ENCODE peak calls at places on chromosomes 3 and 15, in four cellular contexts. W, I, G and T are unnamed samples.

GRCh38 chr3:130088061-130088460 is 6.4 kb downstream of the ALG1L2 start:
- DNase-seq in W (no peak), I (no peak), G (no peak), T (no peak)

GRCh38 chr15:55802600-55803376 is 59.8 kb upstream of the PRTG start:
- DNase-seq in G (no peak), I (no peak), W (no peak), T (no peak)

GRCh38 chr3:4550957-4551754 is 58.0 kb downstream of the ITPR1 start:
- DNase-seq in I (no peak), W (no peak), G (no peak), T (no peak)

GRCh38 chr15:34233614-34234013 is 8.8 kb downstream of the EMC4 start:
- DNase-seq in W (no peak), I (no peak), G (no peak), T (no peak)

GRCh38 chr3:66485291-66485968 is 15.4 kb downstream of the LRIG1 start:
- DNase-seq in W (no peak), I (no peak), G (peak; percentile 97), T (no peak)

GRCh38 chr15:66774001-66774814 is 72.2 kb downstream of the SMAD6 start:
- DNase-seq in I (peak; percentile 86), G (peak; percentile 64), W (peak; percentile 80), T (no peak)

GRCh38 chr3:137641879-137642278 is 122.2 kb upstream of the SOX14 start:
- DNase-seq in W (no peak), I (no peak), G (no peak), T (no peak)

GRCh38 chr3:112995800-112996199 is 5.0 kb downstream of the GTPBP8 start:
- DNase-seq in I (no peak), G (no peak), W (no peak), T (no peak)

GRCh38 chr3:34207826-34208225 is 409.4 kb downstream of the PDCD6IP start:
- DNase-seq in I (no peak), G (no peak), W (no peak), T (no peak)

GRCh38 chr3:31532587-31533168 is at the start of gene STT3B:
- DNase-seq in G (peak; percentile 75), I (peak; percentile 92), W (peak; percentile 88), T (no peak)

GRCh38 chr15:57680021-57680420 is 26.5 kb upstream of the POLR2M start:
- DNase-seq in G (peak; percentile 51), W (peak; percentile 67), I (no peak), T (no peak)

GRCh38 chr15:58355965-58356358 is 75.8 kb upstream of the LIPC start:
- DNase-seq in I (no peak), W (no peak), G (no peak), T (no peak)

GRCh38 chr3:174440741-174441587 is 418.2 kb upstream of the NAALADL2 start:
- DNase-seq in W (peak; percentile 92), G (peak; percentile 92), I (peak; percentile 88), T (peak; percentile 29)

GRCh38 chr3:124567168-124567567 is 163.1 kb upstream of the UMPS start:
- DNase-seq in G (no peak), I (no peak), W (no peak), T (no peak)

GRCh38 chr3:126034481-126035361 is 49.2 kb downstream of the SLC41A3 start:
- DNase-seq in W (no peak), G (peak; percentile 43), I (no peak), T (no peak)

GRCh38 chr3:100525753-100526612 is 33.6 kb downstream of the TMEM45A start:
- DNase-seq in G (peak; percentile 79), I (no peak), W (peak; percentile 91), T (no peak)

GRCh38 chr3:186283651-186284445 is 78.2 kb downstream of the DGKG start:
- DNase-seq in I (no peak), G (peak; percentile 59), W (peak; percentile 40), T (no peak)

GRCh38 chr3:107217161-107217560 is 160.1 kb upstream of the CCDC54 start:
- DNase-seq in W (peak; percentile 92), G (peak; percentile 87), I (no peak), T (no peak)

GRCh38 chr15:64574220-64574994 is 114.0 kb downstream of the ZNF609 start:
- DNase-seq in G (peak; percentile 75), I (no peak), W (peak; percentile 47), T (no peak)

GRCh38 chr15:65376767-65377104 is 1.1 kb downstream of the IGDCC3 start:
- DNase-seq in I (no peak), W (no peak), G (no peak), T (no peak)

GRCh38 chr3:42256135-42256819 is 9.7 kb downstream of the CCK start:
- DNase-seq in W (peak; percentile 58), I (no peak), G (peak; percentile 56), T (no peak)

GRCh38 chr3:149231876-149232275 is 10.2 kb upstream of the CP start:
- DNase-seq in W (no peak), I (no peak), G (no peak), T (no peak)

GRCh38 chr3:37400945-37401344 is 226.6 kb upstream of the LRRFIP2 start:
- DNase-seq in I (no peak), G (no peak), W (no peak), T (no peak)

GRCh38 chr15:79160211-79160610 is 69.6 kb upstream of the RASGRF1 start:
- DNase-seq in W (peak; percentile 81), G (peak; percentile 40), I (no peak), T (no peak)

GRCh38 chr3:15892828-15893227 is 95.0 kb upstream of the ANKRD28 start:
- DNase-seq in W (no peak), G (peak; percentile 81), I (no peak), T (no peak)

GRCh38 chr15:68213991-68214837 is 9.1 kb upstream of the CALML4 start:
- DNase-seq in G (no peak), W (no peak), I (peak; percentile 14), T (no peak)

GRCh38 chr15:59685737-59686297 is 3.3 kb downstream of the BNIP2 start:
- DNase-seq in W (no peak), G (peak; percentile 38), I (no peak), T (no peak)

GRCh38 chr15:64596701-64597468 is 136.5 kb downstream of the ZNF609 start:
- DNase-seq in W (peak; percentile 33), I (no peak), G (peak; percentile 45), T (peak; percentile 18)

GRCh38 chr3:63231556-63231955 is 46.6 kb upstream of the SYNPR start:
- DNase-seq in G (no peak), I (no peak), W (no peak), T (no peak)

GRCh38 chr3:44128057-44128775 is 113.5 kb upstream of the TOPAZ1 start:
- DNase-seq in G (no peak), I (no peak), W (no peak), T (no peak)

GRCh38 chr3:100893590-100893989 is 99.6 kb downstream of the ABI3BP start:
- DNase-seq in I (no peak), W (peak; percentile 50), G (peak; percentile 66), T (no peak)

GRCh38 chr3:73229036-73229435 is 167.6 kb downstream of the EBLN2 start:
- DNase-seq in W (peak; percentile 18), I (no peak), G (no peak), T (no peak)

GRCh38 chr3:148697311-148698189 is at the start of gene AGTR1:
- DNase-seq in W (no peak), I (peak; percentile 56), G (peak; percentile 24), T (no peak)

GRCh38 chr3:150412599-150413069 is 4.5 kb downstream of the TSC22D2 start:
- DNase-seq in I (no peak), W (peak; percentile 75), G (peak; percentile 92), T (no peak)

GRCh38 chr15:65332662-65333440 is 28.4 kb downstream of the RNU5B-1 start:
- DNase-seq in I (peak; percentile 25), W (no peak), G (no peak), T (no peak)

GRCh38 chr3:103127737-103128136 is 692.9 kb downstream of the ZPLD1 start:
- DNase-seq in G (no peak), I (no peak), W (no peak), T (no peak)

GRCh38 chr3:143850877-143851276 is 2.6 kb upstream of the SLC9A9 start:
- DNase-seq in I (no peak), W (peak; percentile 51), G (no peak), T (no peak)

GRCh38 chr3:188845514-188845913 is 326.3 kb upstream of the TPRG1 start:
- DNase-seq in W (no peak), I (no peak), G (no peak), T (no peak)

GRCh38 chr3:45597581-45597980 is 3.0 kb downstream of the LIMD1 start:
- DNase-seq in I (no peak), W (no peak), G (no peak), T (no peak)
- TF ChIP-seq CTCF in I (no peak), W (no peak), G (no peak), T (no peak)

DNA sequence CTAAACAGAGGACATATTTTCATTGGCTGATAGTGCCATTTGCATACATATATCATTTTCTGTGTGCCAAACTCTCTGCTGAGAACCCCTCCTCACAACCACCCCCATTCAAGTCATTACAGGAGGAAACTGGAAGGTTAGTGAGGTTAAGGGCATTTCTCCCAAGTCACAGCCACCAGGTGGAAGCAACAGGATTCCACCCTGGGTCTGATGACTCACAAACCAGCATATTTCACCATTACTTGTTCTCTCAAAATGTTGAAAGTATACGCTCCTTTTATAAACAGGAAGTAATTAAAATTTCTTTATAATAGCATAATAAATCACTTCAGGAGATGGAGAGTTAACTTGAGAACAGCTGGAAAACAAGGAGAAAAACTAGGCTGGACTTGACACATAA is 398.6 kb upstream of the WNT5A start:
- DNase-seq in W (peak; percentile 90), I (no peak), G (peak; percentile 82), T (no peak)
- TF ChIP-seq CTCF in W (peak; percentile 25), I (no peak), G (peak; percentile 28), T (no peak)

DNA sequence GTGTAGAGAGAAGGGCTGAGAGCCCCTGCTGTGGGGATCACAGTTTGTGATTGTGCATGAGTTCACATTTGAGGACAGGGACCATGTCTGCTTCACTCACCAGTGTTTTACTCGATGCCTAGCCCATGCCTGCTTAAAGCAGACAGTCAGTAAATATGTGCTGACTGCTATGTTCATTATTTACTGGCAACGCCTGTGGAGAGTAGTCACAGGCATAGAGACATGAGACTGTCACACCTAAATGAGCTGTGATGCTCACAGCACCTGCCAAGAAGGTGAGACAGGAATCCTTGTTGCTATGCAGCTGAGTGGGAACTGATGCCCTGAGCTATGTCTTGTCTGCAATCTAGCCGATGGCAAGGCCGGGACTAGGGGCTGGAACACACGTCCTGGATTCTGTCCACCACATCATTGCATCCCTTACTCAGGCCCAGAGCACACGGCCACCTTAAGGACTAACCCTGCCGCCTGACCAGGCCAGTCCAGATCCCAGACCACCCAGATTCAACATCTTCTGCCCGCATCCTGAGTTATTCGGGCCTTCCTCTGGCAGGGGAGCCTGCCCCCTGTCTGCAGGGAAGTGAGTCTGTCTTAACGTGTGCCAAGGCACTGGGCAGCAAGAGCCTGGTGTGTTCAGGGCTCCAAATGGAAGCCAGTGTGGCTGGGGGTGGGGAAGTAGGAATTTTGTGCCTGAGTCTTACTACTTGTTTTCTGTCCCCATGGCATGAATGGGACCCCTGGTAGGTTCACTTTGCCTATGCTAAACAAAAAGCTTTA is 44.8 kb downstream of the FGD5 start:
- DNase-seq in W (no peak), I (no peak), G (no peak), T (no peak)
- TF ChIP-seq CTCF in W (no peak), I (no peak), G (no peak), T (no peak)

GRCh38 chr3:10352146-10352911 is 31.4 kb upstream of the SEC13 start:
- DNase-seq in G (peak; percentile 98), W (peak; percentile 26), I (no peak), T (no peak)
- TF ChIP-seq CTCF in G (peak; percentile 30), W (no peak), I (no peak), T (no peak)